ENCODE peak calls at places on chromosomes 1 and 21, in seven cellular contexts. One of them, this sample, is unnamed.

GRCh38 chr1:6276765-6277555 is 16.1 kb upstream of the GPR153 start:
- DNase-seq in endothelial cell of umbilical vein: no peak
- DNase-seq in A549: no peak
- DNase-seq in HepG2: no peak
- DNase-seq in HCT116: no peak
- DNase-seq in H1: no peak
- DNase-seq in WTC11: no peak
- DNase-seq in this sample: no peak

GRCh38 chr1:63888984-63889383 is 115.2 kb downstream of the ROR1 start:
- DNase-seq in endothelial cell of umbilical vein: no peak
- DNase-seq in A549: no peak
- DNase-seq in HepG2: no peak
- DNase-seq in HCT116: no peak
- DNase-seq in H1: no peak
- DNase-seq in WTC11: no peak
- DNase-seq in this sample: no peak

GRCh38 chr21:40587786-40588353 is 259.1 kb downstream of the DSCAM start:
- DNase-seq in endothelial cell of umbilical vein: no peak
- DNase-seq in A549: no peak
- DNase-seq in HepG2: no peak
- DNase-seq in HCT116: no peak
- DNase-seq in H1: no peak
- DNase-seq in WTC11: no peak
- DNase-seq in this sample: no peak

GRCh38 chr1:223628233-223628632 is 37.3 kb downstream of the CAPN8 start:
- DNase-seq in endothelial cell of umbilical vein: no peak
- DNase-seq in A549: peak
- DNase-seq in HepG2: peak
- DNase-seq in HCT116: peak
- DNase-seq in H1: peak
- DNase-seq in WTC11: peak
- DNase-seq in this sample: peak

GRCh38 chr1:1122078-1122811 is 6.4 kb upstream of the C1orf159 start:
- DNase-seq in endothelial cell of umbilical vein: peak
- DNase-seq in A549: peak
- DNase-seq in HepG2: peak
- DNase-seq in HCT116: peak
- DNase-seq in H1: peak
- DNase-seq in WTC11: peak
- DNase-seq in this sample: peak

GRCh38 chr1:1283821-1284220 is 3.6 kb downstream of the SCNN1D start:
- DNase-seq in endothelial cell of umbilical vein: no peak
- DNase-seq in A549: no peak
- DNase-seq in HepG2: no peak
- DNase-seq in HCT116: no peak
- DNase-seq in H1: no peak
- DNase-seq in WTC11: peak
- DNase-seq in this sample: no peak

GRCh38 chr1:152645146-152645545 is 18.0 kb upstream of the LCE2D start:
- DNase-seq in endothelial cell of umbilical vein: no peak
- DNase-seq in A549: no peak
- DNase-seq in HepG2: no peak
- DNase-seq in HCT116: no peak
- DNase-seq in H1: no peak
- DNase-seq in WTC11: no peak
- DNase-seq in this sample: no peak

GRCh38 chr1:165686121-165686970 is 12.0 kb downstream of the ALDH9A1 start:
- DNase-seq in endothelial cell of umbilical vein: no peak
- DNase-seq in A549: no peak
- DNase-seq in HepG2: no peak
- DNase-seq in HCT116: no peak
- DNase-seq in H1: peak
- DNase-seq in WTC11: peak
- DNase-seq in this sample: peak

GRCh38 chr1:64246294-64246917 is 43.0 kb downstream of the UBE2U start:
- DNase-seq in endothelial cell of umbilical vein: peak
- DNase-seq in A549: peak
- DNase-seq in HepG2: peak
- DNase-seq in HCT116: no peak
- DNase-seq in H1: no peak
- DNase-seq in WTC11: no peak
- DNase-seq in this sample: peak

DNA sequence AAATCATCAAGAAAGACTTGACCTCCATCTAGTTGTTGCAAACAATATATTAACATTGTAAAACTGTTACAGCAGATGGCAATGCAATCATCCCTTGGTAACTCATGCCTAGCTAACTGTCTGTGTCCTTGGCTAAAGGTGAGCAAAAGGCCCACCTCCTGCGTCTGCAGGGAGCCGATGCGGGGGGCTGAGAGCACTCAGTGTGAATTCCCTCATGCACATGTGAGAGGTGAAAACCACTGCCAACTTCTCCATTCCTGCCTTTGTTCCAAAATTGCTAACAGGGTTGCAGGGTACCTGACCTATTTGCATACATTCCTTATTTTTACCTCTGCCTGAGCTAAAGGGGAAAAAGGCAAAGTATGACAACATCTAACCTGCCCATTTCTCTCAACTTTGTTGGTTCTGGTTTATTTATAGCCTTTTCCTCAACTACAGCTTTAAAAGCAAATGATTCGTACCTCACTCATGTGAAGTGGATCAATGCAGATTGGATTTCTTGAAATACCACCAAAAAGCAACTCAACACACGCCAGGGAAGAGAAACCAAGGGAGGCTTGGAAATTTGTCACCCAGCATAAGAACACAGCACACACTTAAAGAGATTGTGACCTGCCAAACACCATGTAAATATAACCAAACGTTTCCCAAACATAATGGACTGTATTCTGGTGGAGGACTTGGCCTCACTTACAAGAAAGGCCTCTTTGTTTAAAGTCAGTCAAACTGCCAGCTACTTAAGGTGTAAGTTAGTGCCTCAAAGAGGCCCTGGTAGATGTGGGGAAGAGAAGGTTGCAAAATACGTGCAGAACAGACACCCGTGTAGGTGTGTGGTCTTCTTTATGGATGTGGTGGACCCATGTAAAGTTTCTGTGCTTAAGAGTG is 651.0 kb downstream of the SMYD3 start:
- DNase-seq in endothelial cell of umbilical vein: no peak
- DNase-seq in A549: no peak
- DNase-seq in HepG2: no peak
- DNase-seq in HCT116: no peak
- DNase-seq in H1: no peak
- DNase-seq in WTC11: peak
- DNase-seq in this sample: no peak
- TF ChIP-seq MAX in endothelial cell of umbilical vein: no peak
- TF ChIP-seq MAX in A549: no peak
- TF ChIP-seq MAX in HepG2: no peak
- TF ChIP-seq MAX in HCT116: no peak
- TF ChIP-seq MAX in H1: no peak
- TF ChIP-seq MAX in WTC11: no peak
- TF ChIP-seq MAX in this sample: no peak

GRCh38 chr1:167126811-167127210 is 32.9 kb downstream of the STYXL2 start:
- DNase-seq in endothelial cell of umbilical vein: no peak
- DNase-seq in A549: no peak
- DNase-seq in HepG2: no peak
- DNase-seq in HCT116: no peak
- DNase-seq in H1: no peak
- DNase-seq in WTC11: no peak
- DNase-seq in this sample: no peak

GRCh38 chr1:167127661-167128060 is 33.8 kb downstream of the STYXL2 start:
- DNase-seq in endothelial cell of umbilical vein: no peak
- DNase-seq in A549: no peak
- DNase-seq in HepG2: no peak
- DNase-seq in HCT116: no peak
- DNase-seq in H1: no peak
- DNase-seq in WTC11: no peak
- DNase-seq in this sample: no peak

GRCh38 chr1:167126317-167126716 is 32.4 kb downstream of the STYXL2 start:
- DNase-seq in endothelial cell of umbilical vein: no peak
- DNase-seq in A549: no peak
- DNase-seq in HepG2: no peak
- DNase-seq in HCT116: no peak
- DNase-seq in H1: no peak
- DNase-seq in WTC11: no peak
- DNase-seq in this sample: no peak

GRCh38 chr1:167127236-167127635 is 33.4 kb downstream of the STYXL2 start:
- DNase-seq in endothelial cell of umbilical vein: no peak
- DNase-seq in A549: no peak
- DNase-seq in HepG2: no peak
- DNase-seq in HCT116: no peak
- DNase-seq in H1: no peak
- DNase-seq in WTC11: no peak
- DNase-seq in this sample: no peak

DNA sequence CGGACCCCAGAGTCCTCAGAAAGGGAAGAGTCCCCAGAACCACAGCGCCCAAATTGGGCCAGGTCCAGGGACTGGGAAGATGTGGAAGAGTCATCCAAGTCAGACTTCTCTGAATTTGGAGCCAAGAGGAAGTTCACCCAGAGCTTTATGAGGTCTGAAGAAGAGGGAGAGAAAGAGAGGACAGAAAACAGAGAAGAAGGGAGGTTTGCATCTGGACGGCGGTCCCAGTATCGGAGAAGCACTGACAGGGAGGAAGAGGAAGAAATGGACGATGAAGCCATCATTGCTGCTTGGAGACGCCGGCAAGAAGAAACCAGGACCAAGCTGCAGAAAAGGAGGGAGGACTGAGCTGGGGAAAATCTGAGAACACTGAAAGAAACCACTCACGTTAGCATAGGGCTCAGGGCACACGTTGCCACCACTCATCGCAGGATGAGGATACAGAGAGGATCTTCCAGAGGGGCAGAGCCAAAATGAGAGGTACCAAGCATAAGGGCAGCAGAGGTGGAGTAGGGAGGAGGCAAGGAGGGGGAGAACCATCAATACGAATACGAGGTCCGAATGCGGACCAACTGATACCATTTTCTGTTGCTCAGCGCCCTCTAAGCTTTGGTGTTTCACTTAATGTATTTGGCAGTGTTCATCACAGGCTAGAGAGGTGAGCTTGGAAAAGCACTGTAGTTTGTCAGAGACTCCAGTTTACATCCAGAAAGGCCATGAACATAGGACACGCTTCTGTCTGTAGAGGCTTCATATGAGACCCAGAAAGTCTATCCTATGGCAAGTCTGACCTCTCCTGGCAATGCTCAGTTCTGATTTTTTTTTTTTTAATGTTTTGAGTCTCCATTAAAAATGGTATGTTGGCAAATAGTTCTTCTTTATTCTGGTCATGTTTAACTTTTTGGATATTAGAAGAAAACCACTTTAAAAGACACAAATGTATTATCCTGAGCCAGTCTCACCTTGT is 34.7 kb downstream of the STYXL2 start:
- DNase-seq in endothelial cell of umbilical vein: no peak
- DNase-seq in A549: no peak
- DNase-seq in HepG2: no peak
- DNase-seq in HCT116: no peak
- DNase-seq in H1: no peak
- DNase-seq in WTC11: no peak
- DNase-seq in this sample: no peak
- TF ChIP-seq CTCF in endothelial cell of umbilical vein: no peak
- TF ChIP-seq CTCF in A549: peak
- TF ChIP-seq CTCF in HepG2: no peak
- TF ChIP-seq CTCF in HCT116: no peak
- TF ChIP-seq CTCF in H1: no peak
- TF ChIP-seq CTCF in WTC11: no peak
- TF ChIP-seq CTCF in this sample: no peak

GRCh38 chr1:151563376-151563775 is 23.3 kb downstream of the TUFT1 start:
- DNase-seq in endothelial cell of umbilical vein: no peak
- DNase-seq in A549: no peak
- DNase-seq in HepG2: no peak
- DNase-seq in HCT116: no peak
- DNase-seq in H1: no peak
- DNase-seq in WTC11: no peak
- DNase-seq in this sample: no peak

GRCh38 chr1:151562661-151563060 is 22.6 kb downstream of the TUFT1 start:
- DNase-seq in endothelial cell of umbilical vein: no peak
- DNase-seq in A549: no peak
- DNase-seq in HepG2: no peak
- DNase-seq in HCT116: no peak
- DNase-seq in H1: no peak
- DNase-seq in WTC11: no peak
- DNase-seq in this sample: no peak

GRCh38 chr1:151570819-151571218 is 30.7 kb downstream of the TUFT1 start:
- DNase-seq in endothelial cell of umbilical vein: no peak
- DNase-seq in A549: no peak
- DNase-seq in HepG2: no peak
- DNase-seq in HCT116: no peak
- DNase-seq in H1: no peak
- DNase-seq in WTC11: no peak
- DNase-seq in this sample: no peak

GRCh38 chr1:151565500-151566189 is 25.5 kb downstream of the TUFT1 start:
- DNase-seq in endothelial cell of umbilical vein: no peak
- DNase-seq in A549: no peak
- DNase-seq in HepG2: peak
- DNase-seq in HCT116: no peak
- DNase-seq in H1: no peak
- DNase-seq in WTC11: no peak
- DNase-seq in this sample: no peak

DNA sequence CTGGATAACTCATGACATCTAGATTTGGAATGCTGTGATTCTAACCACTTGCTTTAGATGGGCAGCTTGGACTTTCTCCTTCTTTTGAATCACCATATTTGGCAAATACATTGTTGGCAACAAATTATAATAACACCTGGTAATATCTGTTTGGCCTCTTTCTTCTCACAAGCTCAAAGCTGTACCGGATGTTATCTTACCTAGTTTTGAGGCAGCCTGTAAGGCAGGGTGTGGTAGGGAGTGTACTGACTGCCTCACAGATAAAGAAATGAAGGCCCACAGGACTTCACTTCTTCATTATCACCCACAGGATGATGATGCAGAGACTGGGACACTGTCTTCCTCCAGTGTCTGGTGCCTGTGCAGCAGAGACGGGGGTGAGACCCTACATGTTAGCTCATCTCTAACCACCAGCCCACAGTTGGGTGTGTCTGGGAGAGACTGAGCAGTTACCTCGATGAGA is 28.5 kb downstream of the TUFT1 start:
- DNase-seq in endothelial cell of umbilical vein: no peak
- DNase-seq in A549: no peak
- DNase-seq in HepG2: no peak
- DNase-seq in HCT116: no peak
- DNase-seq in H1: no peak
- DNase-seq in WTC11: no peak
- DNase-seq in this sample: no peak
- TF ChIP-seq MAX in endothelial cell of umbilical vein: no peak
- TF ChIP-seq MAX in A549: no peak
- TF ChIP-seq MAX in HepG2: no peak
- TF ChIP-seq MAX in HCT116: no peak
- TF ChIP-seq MAX in H1: no peak
- TF ChIP-seq MAX in WTC11: no peak
- TF ChIP-seq MAX in this sample: no peak

DNA sequence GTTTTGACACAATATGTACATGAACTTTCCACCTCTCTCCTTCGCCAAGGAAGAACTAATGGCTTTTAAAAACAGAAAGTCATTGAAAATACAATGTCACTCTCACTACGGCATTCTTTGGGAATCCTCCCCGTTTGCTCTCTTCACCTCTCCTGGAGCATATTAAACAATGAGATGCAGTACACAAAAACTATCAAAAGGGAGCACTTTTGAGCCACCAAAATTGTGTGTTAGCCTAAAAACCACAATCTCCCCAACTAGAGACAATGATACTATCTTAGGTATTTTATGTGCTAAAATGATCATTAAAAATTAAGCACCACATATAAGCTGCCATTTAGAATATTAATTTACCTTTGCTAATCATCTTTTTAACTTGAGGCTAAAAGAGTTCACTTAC is 425.5 kb downstream of the KCTD3 start:
- DNase-seq in endothelial cell of umbilical vein: no peak
- DNase-seq in A549: peak
- DNase-seq in HepG2: peak
- DNase-seq in HCT116: no peak
- DNase-seq in H1: no peak
- DNase-seq in WTC11: no peak
- DNase-seq in this sample: peak
- TF ChIP-seq CTCF in endothelial cell of umbilical vein: no peak
- TF ChIP-seq CTCF in A549: peak
- TF ChIP-seq CTCF in HepG2: peak
- TF ChIP-seq CTCF in HCT116: no peak
- TF ChIP-seq CTCF in H1: no peak
- TF ChIP-seq CTCF in WTC11: no peak
- TF ChIP-seq CTCF in this sample: peak